ENCODE peak calls at places on chromosomes 11 and 22, in four cellular contexts. One of them, this sample, is unnamed.
A peak's percentile ranks its signal among the peaks of the same experiment; 100 is the strongest.

GRCh38 chr11:66314561-66315497 is 2.0 kb downstream of the CD248 start:
- DNase-seq in GM12892: no peak
- DNase-seq in HepG2: no peak
- DNase-seq in H1: no peak
- DNase-seq in this sample: no peak

GRCh38 chr11:16982256-16982671 is 31.9 kb downstream of the PLEKHA7 start:
- DNase-seq in GM12892: no peak
- DNase-seq in HepG2: peak; percentile 71
- DNase-seq in H1: no peak
- DNase-seq in this sample: no peak

GRCh38 chr22:36775589-36775965 is 342 bp downstream of the IFT27 start:
- DNase-seq in GM12892: no peak
- DNase-seq in HepG2: no peak
- DNase-seq in H1: peak; percentile 61
- DNase-seq in this sample: peak; percentile 30

GRCh38 chr22:22009661-22010060 is 27.1 kb upstream of the TOP3B start:
- DNase-seq in GM12892: no peak
- DNase-seq in HepG2: no peak
- DNase-seq in H1: no peak
- DNase-seq in this sample: no peak

GRCh38 chr11:93567406-93567819 is 24.2 kb upstream of the SMCO4 start:
- DNase-seq in GM12892: no peak
- DNase-seq in HepG2: no peak
- DNase-seq in H1: no peak
- DNase-seq in this sample: no peak

GRCh38 chr11:31045335-31045734 is 324.2 kb downstream of the DCDC1 start:
- DNase-seq in GM12892: no peak
- DNase-seq in HepG2: peak; percentile 27
- DNase-seq in H1: no peak
- DNase-seq in this sample: no peak

GRCh38 chr11:122600290-122600689 is 55.2 kb upstream of the UBASH3B start:
- DNase-seq in GM12892: no peak
- DNase-seq in HepG2: no peak
- DNase-seq in H1: no peak
- DNase-seq in this sample: no peak

GRCh38 chr11:29019960-29020683 is 911.9 kb downstream of the METTL15 start:
- DNase-seq in GM12892: no peak
- DNase-seq in HepG2: no peak
- DNase-seq in H1: peak; percentile 45
- DNase-seq in this sample: no peak

GRCh38 chr11:111540114-111540920 is at the start of gene LAYN:
- DNase-seq in GM12892: peak; percentile 23
- DNase-seq in HepG2: no peak
- DNase-seq in H1: peak; percentile 76
- DNase-seq in this sample: peak; percentile 50

GRCh38 chr11:3121416-3121815 is 43.7 kb downstream of the OSBPL5 start:
- DNase-seq in GM12892: no peak
- DNase-seq in HepG2: no peak
- DNase-seq in H1: no peak
- DNase-seq in this sample: no peak

GRCh38 chr22:45905924-45906865 is 70.8 kb downstream of the WNT7B start:
- DNase-seq in GM12892: no peak
- DNase-seq in HepG2: no peak
- DNase-seq in H1: no peak
- DNase-seq in this sample: no peak

GRCh38 chr11:36362902-36363301 is 66.8 kb downstream of the PRR5L start:
- DNase-seq in GM12892: no peak
- DNase-seq in HepG2: no peak
- DNase-seq in H1: no peak
- DNase-seq in this sample: no peak

GRCh38 chr11:350723-351255 is 18.5 kb upstream of the B4GALNT4 start:
- DNase-seq in GM12892: no peak
- DNase-seq in HepG2: no peak
- DNase-seq in H1: no peak
- DNase-seq in this sample: no peak

GRCh38 chr22:41021039-41021654 is 70.0 kb downstream of the RBX1 start:
- DNase-seq in GM12892: no peak
- DNase-seq in HepG2: no peak
- DNase-seq in H1: peak; percentile 59
- DNase-seq in this sample: no peak

DNA sequence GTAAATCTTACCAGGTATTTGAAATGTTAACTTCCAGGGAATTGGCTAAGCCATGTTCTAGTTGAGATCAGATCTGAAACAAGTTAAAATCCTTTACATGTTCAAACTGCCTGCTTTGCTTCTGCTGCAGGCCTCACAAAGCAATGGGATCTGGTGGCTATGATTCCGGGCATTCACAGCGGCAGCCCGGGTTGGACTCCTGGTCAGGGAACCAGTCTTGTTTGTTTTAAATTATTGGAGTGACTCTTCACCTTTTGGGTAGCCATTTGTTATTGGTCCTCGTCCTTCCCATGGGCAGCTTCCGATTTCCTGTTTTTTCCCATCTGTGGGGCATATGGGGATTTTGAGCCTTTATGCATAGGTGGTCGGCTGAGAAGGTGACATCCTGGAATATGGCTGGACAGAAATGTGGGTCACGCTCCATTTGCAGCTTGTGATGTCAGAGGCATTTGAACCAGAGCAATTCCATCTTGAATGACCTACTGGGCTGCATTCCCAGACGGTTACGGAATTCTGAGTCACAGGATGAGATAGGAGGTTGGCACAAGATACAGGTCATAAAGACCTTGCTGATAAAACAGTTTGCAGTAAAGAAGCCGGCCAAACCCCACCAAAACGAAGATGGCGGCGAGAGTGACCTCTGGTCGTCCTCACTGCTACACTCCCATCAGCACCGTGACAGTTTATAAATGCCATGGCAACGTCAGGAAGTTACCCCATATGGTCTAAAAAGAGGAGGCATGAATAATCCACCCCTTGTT is 20.1 kb upstream of the GSTP1 start:
- DNase-seq in GM12892: no peak
- DNase-seq in HepG2: no peak
- DNase-seq in H1: no peak
- DNase-seq in this sample: no peak
- TF ChIP-seq POLR2AphosphoS5 in GM12892: no peak
- TF ChIP-seq POLR2AphosphoS5 in HepG2: no peak
- TF ChIP-seq POLR2AphosphoS5 in H1: no peak
- TF ChIP-seq POLR2AphosphoS5 in this sample: no peak

GRCh38 chr11:131894615-131895544 is 524.5 kb downstream of the NTM start:
- DNase-seq in GM12892: no peak
- DNase-seq in HepG2: no peak
- DNase-seq in H1: no peak
- DNase-seq in this sample: no peak
- TF ChIP-seq POLR2A in GM12892: no peak
- TF ChIP-seq POLR2A in HepG2: no peak
- TF ChIP-seq POLR2A in H1: no peak
- TF ChIP-seq POLR2A in this sample: no peak

GRCh38 chr11:1947592-1948237 is 583 bp downstream of the MRPL23 start:
- DNase-seq in GM12892: no peak
- DNase-seq in HepG2: no peak
- DNase-seq in H1: no peak
- DNase-seq in this sample: no peak

GRCh38 chr11:1942541-1943260 is 4.4 kb upstream of the MRPL23 start:
- DNase-seq in GM12892: no peak
- DNase-seq in HepG2: no peak
- DNase-seq in H1: no peak
- DNase-seq in this sample: no peak

GRCh38 chr11:1946812-1947480 is at the start of gene MRPL23:
- DNase-seq in GM12892: no peak
- DNase-seq in HepG2: no peak
- DNase-seq in H1: no peak
- DNase-seq in this sample: no peak

GRCh38 chr11:1943576-1943975 is 3.6 kb upstream of the MRPL23 start:
- DNase-seq in GM12892: no peak
- DNase-seq in HepG2: no peak
- DNase-seq in H1: peak; percentile 49
- DNase-seq in this sample: no peak

GRCh38 chr11:1943977-1944376 is 3.2 kb upstream of the MRPL23 start:
- DNase-seq in GM12892: no peak
- DNase-seq in HepG2: no peak
- DNase-seq in H1: peak; percentile 42
- DNase-seq in this sample: no peak
- TF ChIP-seq TAF1 in GM12892: no peak
- TF ChIP-seq TAF1 in HepG2: no peak
- TF ChIP-seq TAF1 in H1: no peak
- TF ChIP-seq TAF1 in this sample: no peak

GRCh38 chr11:126303623-126304456 is at the start of gene DCPS:
- DNase-seq in GM12892: peak; percentile 94
- DNase-seq in HepG2: peak; percentile 75
- DNase-seq in H1: peak; percentile 97
- DNase-seq in this sample: peak; percentile 83
- TF ChIP-seq POLR2AphosphoS5 in GM12892: peak; percentile 92
- TF ChIP-seq POLR2AphosphoS5 in HepG2: peak; percentile 92
- TF ChIP-seq POLR2AphosphoS5 in H1: peak; percentile 94
- TF ChIP-seq POLR2AphosphoS5 in this sample: peak; percentile 94

GRCh38 chr22:49457146-49457545 is 370.5 kb downstream of the BRD1 start:
- DNase-seq in GM12892: no peak
- DNase-seq in HepG2: no peak
- DNase-seq in H1: no peak
- DNase-seq in this sample: no peak

GRCh38 chr22:49460662-49461371 is 366.9 kb downstream of the BRD1 start:
- DNase-seq in GM12892: no peak
- DNase-seq in HepG2: no peak
- DNase-seq in H1: no peak
- DNase-seq in this sample: no peak

GRCh38 chr22:49458708-49459099 is 369.0 kb downstream of the BRD1 start:
- DNase-seq in GM12892: no peak
- DNase-seq in HepG2: no peak
- DNase-seq in H1: no peak
- DNase-seq in this sample: no peak

GRCh38 chr22:49454726-49455125 is 372.9 kb downstream of the BRD1 start:
- DNase-seq in GM12892: no peak
- DNase-seq in HepG2: no peak
- DNase-seq in H1: no peak
- DNase-seq in this sample: no peak

GRCh38 chr22:49457946-49458707 is 369.5 kb downstream of the BRD1 start:
- DNase-seq in GM12892: no peak
- DNase-seq in HepG2: no peak
- DNase-seq in H1: no peak
- DNase-seq in this sample: no peak
- TF ChIP-seq POLR2A in GM12892: no peak
- TF ChIP-seq POLR2A in HepG2: no peak
- TF ChIP-seq POLR2A in H1: no peak
- TF ChIP-seq POLR2A in this sample: no peak

GRCh38 chr22:49678842-49679170 is 148.9 kb downstream of the BRD1 start:
- DNase-seq in GM12892: no peak
- DNase-seq in HepG2: no peak
- DNase-seq in H1: no peak
- DNase-seq in this sample: no peak
- TF ChIP-seq TAF1 in GM12892: no peak
- TF ChIP-seq TAF1 in HepG2: no peak
- TF ChIP-seq TAF1 in H1: no peak
- TF ChIP-seq TAF1 in this sample: no peak

GRCh38 chr11:120226714-120227113 is 13.2 kb upstream of the POU2F3 start:
- DNase-seq in GM12892: no peak
- DNase-seq in HepG2: no peak
- DNase-seq in H1: no peak
- DNase-seq in this sample: no peak

GRCh38 chr11:120224386-120224785 is 13.6 kb downstream of the OAF start:
- DNase-seq in GM12892: no peak
- DNase-seq in HepG2: no peak
- DNase-seq in H1: no peak
- DNase-seq in this sample: no peak

GRCh38 chr11:120224872-120225371 is 14.1 kb downstream of the OAF start:
- DNase-seq in GM12892: no peak
- DNase-seq in HepG2: no peak
- DNase-seq in H1: no peak
- DNase-seq in this sample: no peak

GRCh38 chr11:120226242-120226641 is 13.7 kb upstream of the POU2F3 start:
- DNase-seq in GM12892: no peak
- DNase-seq in HepG2: no peak
- DNase-seq in H1: no peak
- DNase-seq in this sample: no peak

GRCh38 chr11:120225372-120225909 is 14.5 kb upstream of the POU2F3 start:
- DNase-seq in GM12892: no peak
- DNase-seq in HepG2: no peak
- DNase-seq in H1: no peak
- DNase-seq in this sample: no peak
- TF ChIP-seq POLR2AphosphoS5 in GM12892: no peak
- TF ChIP-seq POLR2AphosphoS5 in HepG2: no peak
- TF ChIP-seq POLR2AphosphoS5 in H1: no peak
- TF ChIP-seq POLR2AphosphoS5 in this sample: no peak

GRCh38 chr11:96155627-96156378 is 187.2 kb downstream of the MAML2 start:
- DNase-seq in GM12892: peak; percentile 34
- DNase-seq in HepG2: peak; percentile 64
- DNase-seq in H1: no peak
- DNase-seq in this sample: no peak
- TF ChIP-seq POLR2A in GM12892: no peak
- TF ChIP-seq POLR2A in HepG2: no peak
- TF ChIP-seq POLR2A in H1: no peak
- TF ChIP-seq POLR2A in this sample: no peak

GRCh38 chr11:108983621-108984020 is 318.8 kb downstream of the DDX10 start:
- DNase-seq in GM12892: no peak
- DNase-seq in HepG2: no peak
- DNase-seq in H1: no peak
- DNase-seq in this sample: no peak
- TF ChIP-seq TAF1 in GM12892: no peak
- TF ChIP-seq TAF1 in HepG2: no peak
- TF ChIP-seq TAF1 in H1: no peak
- TF ChIP-seq TAF1 in this sample: no peak

GRCh38 chr11:72627594-72628281 is 46.5 kb downstream of the PDE2A start:
- DNase-seq in GM12892: no peak
- DNase-seq in HepG2: no peak
- DNase-seq in H1: no peak
- DNase-seq in this sample: no peak
- TF ChIP-seq POLR2AphosphoS5 in GM12892: no peak
- TF ChIP-seq POLR2AphosphoS5 in HepG2: no peak
- TF ChIP-seq POLR2AphosphoS5 in H1: no peak
- TF ChIP-seq POLR2AphosphoS5 in this sample: no peak

This sample was measured in GM12891.